ENCODE peak calls at places on chromosomes 16 and 17, in ten cellular contexts. X is GM10248, R is GM13976, M is left ventricle myocardium inferior, W is lower leg skin, C is tibial artery, D is RWPE1, K is heart right ventricle, Y is OCI-LY7, L is nephron progenitor cell. P is an unnamed sample.

GRCh38 chr16:86396918-86397317 is 113.4 kb upstream of the FOXF1 start:
- DNase-seq in X (no peak), R (no peak), M (no peak), W (no peak), C (no peak), D (peak), K (no peak), Y (no peak), L (peak), P (no peak)

GRCh38 chr17:68384941-68385340 is 72.4 kb downstream of the WIPI1 start:
- DNase-seq in X (no peak), R (no peak), M (no peak), W (peak), C (no peak), D (no peak), K (no peak), Y (no peak), L (no peak), P (no peak)

GRCh38 chr17:2903193-2903974 is 107.1 kb downstream of the RAP1GAP2 start:
- DNase-seq in X (no peak), R (no peak), M (no peak), W (no peak), C (no peak), D (no peak), K (no peak), Y (no peak), L (no peak), P (no peak)

GRCh38 chr16:87332150-87332549 is 15.0 kb upstream of the C16orf95 start:
- DNase-seq in X (no peak), R (no peak), M (no peak), W (no peak), C (no peak), D (no peak), K (no peak), Y (no peak), L (no peak), P (no peak)

GRCh38 chr16:85417156-85417860 is 195.8 kb upstream of the GSE1 start:
- DNase-seq in X (no peak), R (no peak), M (peak), W (peak), C (no peak), D (no peak), K (no peak), Y (peak), L (peak), P (peak)

GRCh38 chr16:9090101-9090959 is 1.1 kb upstream of the HAPSTR1 start:
- DNase-seq in X (peak), R (peak), M (peak), W (peak), C (peak), D (no peak), K (peak), Y (peak), L (peak), P (peak)

GRCh38 chr17:63972796-63973195 is at the start of gene SCN4A:
- DNase-seq in X (no peak), R (no peak), M (no peak), W (no peak), C (no peak), D (no peak), K (no peak), Y (no peak), L (no peak), P (no peak)

GRCh38 chr16:16857012-16857411 is 478.1 kb downstream of the NPIPA7 start:
- DNase-seq in X (no peak), R (no peak), M (no peak), W (no peak), C (no peak), D (no peak), K (no peak), Y (no peak), L (no peak), P (no peak)

GRCh38 chr16:87173294-87173883 is 143.8 kb downstream of the C16orf95 start:
- DNase-seq in X (no peak), R (no peak), M (no peak), W (no peak), C (no peak), D (no peak), K (no peak), Y (no peak), L (no peak), P (no peak)

GRCh38 chr17:74798239-74798707 is 22.1 kb upstream of the NAT9 start:
- DNase-seq in X (no peak), R (no peak), M (no peak), W (no peak), C (no peak), D (no peak), K (no peak), Y (no peak), L (no peak), P (no peak)

GRCh38 chr16:66774981-66775380 is 23.6 kb upstream of the DYNC1LI2 start:
- DNase-seq in X (no peak), R (no peak), M (no peak), W (no peak), C (no peak), D (no peak), K (no peak), Y (no peak), L (no peak), P (no peak)

GRCh38 chr17:22202702-22203101 is 510.4 kb downstream of the KCNJ18 start:
- DNase-seq in X (no peak), R (no peak), M (no peak), W (peak), C (no peak), D (no peak), K (no peak), Y (no peak), L (no peak), P (no peak)

GRCh38 chr17:48540213-48540612 is 4.7 kb downstream of the HOXB2 start:
- DNase-seq in X (no peak), R (no peak), M (no peak), W (no peak), C (no peak), D (no peak), K (no peak), Y (no peak), L (no peak), P (no peak)

GRCh38 chr16:75222271-75222783 is 3.5 kb downstream of the CTRB1 start:
- DNase-seq in X (no peak), R (no peak), M (no peak), W (no peak), C (peak), D (no peak), K (no peak), Y (no peak), L (no peak), P (no peak)

GRCh38 chr17:68600123-68600880 is 865 bp downstream of the FAM20A start:
- DNase-seq in X (no peak), R (peak), M (peak), W (no peak), C (no peak), D (no peak), K (peak), Y (no peak), L (peak), P (peak)

GRCh38 chr17:4626734-4627256 is 14.7 kb downstream of the ALOX15 start:
- DNase-seq in X (no peak), R (no peak), M (no peak), W (no peak), C (no peak), D (no peak), K (no peak), Y (no peak), L (no peak), P (no peak)

GRCh38 chr16:31072540-31073072 is 1.4 kb downstream of the ZNF668 start:
- DNase-seq in X (peak), R (no peak), M (no peak), W (peak), C (no peak), D (peak), K (no peak), Y (peak), L (peak), P (peak)
- TF ChIP-seq CTCF in X (no peak), R (no peak), M (no peak), W (no peak), C (no peak), D (no peak), K (no peak), Y (no peak), L (no peak), P (no peak)

GRCh38 chr17:5902671-5903070 is 167.5 kb upstream of the WSCD1 start:
- DNase-seq in X (no peak), R (no peak), M (no peak), W (no peak), C (peak), D (no peak), K (no peak), Y (no peak), L (no peak), P (no peak)
- TF ChIP-seq CTCF in X (no peak), R (no peak), M (no peak), W (no peak), C (no peak), D (no peak), K (no peak), Y (no peak), L (no peak), P (no peak)

DNA sequence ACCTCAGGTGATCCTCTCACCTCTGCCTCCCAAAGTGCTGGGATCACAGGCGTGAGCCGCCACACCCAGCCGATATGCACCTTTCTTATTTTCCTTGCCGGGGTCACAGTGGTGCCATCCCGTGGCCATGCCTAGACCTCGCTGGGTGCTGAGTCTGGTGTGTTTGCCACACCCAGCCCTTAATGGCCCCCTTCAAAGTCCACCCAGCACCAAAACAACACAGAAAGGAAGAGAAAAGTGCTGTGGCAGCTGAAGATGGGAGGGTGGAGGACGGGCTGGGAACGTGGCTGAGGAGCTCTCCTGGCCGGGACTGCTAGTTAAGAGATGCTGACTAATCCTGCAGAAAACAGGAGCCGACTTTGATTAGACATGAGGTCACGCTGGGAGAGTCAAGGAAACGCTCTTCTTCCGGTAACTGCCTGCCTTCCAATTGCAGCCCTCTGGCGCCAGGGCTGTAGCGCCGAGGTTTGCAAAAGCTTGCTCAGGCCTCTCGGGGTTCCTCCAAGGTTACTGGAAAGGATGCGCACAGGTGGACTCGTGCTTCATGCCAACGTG is 10.9 kb downstream of the SLC43A2 start:
- DNase-seq in X (no peak), R (no peak), M (no peak), W (no peak), C (no peak), D (peak), K (peak), Y (no peak), L (no peak), P (no peak)
- TF ChIP-seq CTCF in X (no peak), R (no peak), M (no peak), W (no peak), C (no peak), D (no peak), K (peak), Y (no peak), L (no peak), P (no peak)

GRCh38 chr17:6574689-6575595 is 18.6 kb upstream of the PITPNM3 start:
- DNase-seq in X (peak), R (peak), M (peak), W (peak), C (no peak), D (peak), K (peak), Y (no peak), L (peak), P (peak)
- TF ChIP-seq CTCF in X (peak), R (no peak), M (peak), W (no peak), C (no peak), D (no peak), K (no peak), Y (no peak), L (no peak), P (no peak)